ENCODE peak calls at places on chromosomes 1 and 21, in eight cellular contexts. One of them, this sample, is unnamed.

GRCh38 chr1:39576016-39576657 is 453 bp downstream of the PABPC4 start:
- DNase-seq in activated effector memory CD4-positive, alpha-beta T cell treated with anti-CD3 and anti-CD28 coated beads, Interleukin-2, amount 50 U/mL, for 16 hours: peak; percentile 75
- DNase-seq in stimulated activated CD8-positive, alpha-beta memory T cell treated with anti-CD3 and anti-CD28 coated beads, Interleukin-12 subunit alpha, Interleukin-12 subunit beta, amount 100 ng/mL, for 1 hour: no peak
- DNase-seq in left colon: peak; percentile 35
- DNase-seq in T-helper 9 cell: peak; percentile 18
- DNase-seq in Daoy: peak; percentile 41
- DNase-seq in epithelial cell of prostate: no peak
- DNase-seq in NCI-H748 treated with DMSO at 0.1 percent for 48 hours: peak; percentile 88
- DNase-seq in this sample: no peak

GRCh38 chr21:45612096-45613019 is 31.2 kb upstream of the PCBP3 start:
- DNase-seq in Daoy: peak; percentile 87
- DNase-seq in epithelial cell of prostate: no peak
- DNase-seq in NCI-H748 treated with DMSO at 0.1 percent for 48 hours: no peak
- DNase-seq in activated effector memory CD4-positive, alpha-beta T cell treated with anti-CD3 and anti-CD28 coated beads, Interleukin-2, amount 50 U/mL, for 16 hours: peak; percentile 42
- DNase-seq in T-helper 9 cell: no peak
- DNase-seq in left colon: peak; percentile 49
- DNase-seq in stimulated activated CD8-positive, alpha-beta memory T cell treated with anti-CD3 and anti-CD28 coated beads, Interleukin-12 subunit alpha, Interleukin-12 subunit beta, amount 100 ng/mL, for 1 hour: no peak
- DNase-seq in this sample: peak; percentile 83

GRCh38 chr21:41582866-41583265 is 74.9 kb upstream of the TMPRSS2 start:
- DNase-seq in NCI-H748 treated with DMSO at 0.1 percent for 48 hours: no peak
- DNase-seq in left colon: no peak
- DNase-seq in epithelial cell of prostate: no peak
- DNase-seq in Daoy: no peak
- DNase-seq in T-helper 9 cell: no peak
- DNase-seq in stimulated activated CD8-positive, alpha-beta memory T cell treated with anti-CD3 and anti-CD28 coated beads, Interleukin-12 subunit alpha, Interleukin-12 subunit beta, amount 100 ng/mL, for 1 hour: no peak
- DNase-seq in activated effector memory CD4-positive, alpha-beta T cell treated with anti-CD3 and anti-CD28 coated beads, Interleukin-2, amount 50 U/mL, for 16 hours: no peak
- DNase-seq in this sample: no peak

GRCh38 chr1:118945460-118945859 is 42.7 kb downstream of the TBX15 start:
- DNase-seq in left colon: no peak
- DNase-seq in activated effector memory CD4-positive, alpha-beta T cell treated with anti-CD3 and anti-CD28 coated beads, Interleukin-2, amount 50 U/mL, for 16 hours: no peak
- DNase-seq in NCI-H748 treated with DMSO at 0.1 percent for 48 hours: no peak
- DNase-seq in epithelial cell of prostate: no peak
- DNase-seq in T-helper 9 cell: no peak
- DNase-seq in stimulated activated CD8-positive, alpha-beta memory T cell treated with anti-CD3 and anti-CD28 coated beads, Interleukin-12 subunit alpha, Interleukin-12 subunit beta, amount 100 ng/mL, for 1 hour: no peak
- DNase-seq in Daoy: peak; percentile 76
- DNase-seq in this sample: no peak

GRCh38 chr1:75208862-75209261 is 74.7 kb downstream of the LHX8 start:
- DNase-seq in stimulated activated CD8-positive, alpha-beta memory T cell treated with anti-CD3 and anti-CD28 coated beads, Interleukin-12 subunit alpha, Interleukin-12 subunit beta, amount 100 ng/mL, for 1 hour: no peak
- DNase-seq in epithelial cell of prostate: no peak
- DNase-seq in activated effector memory CD4-positive, alpha-beta T cell treated with anti-CD3 and anti-CD28 coated beads, Interleukin-2, amount 50 U/mL, for 16 hours: no peak
- DNase-seq in NCI-H748 treated with DMSO at 0.1 percent for 48 hours: no peak
- DNase-seq in T-helper 9 cell: no peak
- DNase-seq in Daoy: no peak
- DNase-seq in left colon: no peak
- DNase-seq in this sample: no peak

GRCh38 chr1:22930235-22930912 is 42.3 kb downstream of the LACTBL1 start:
- DNase-seq in T-helper 9 cell: no peak
- DNase-seq in epithelial cell of prostate: no peak
- DNase-seq in activated effector memory CD4-positive, alpha-beta T cell treated with anti-CD3 and anti-CD28 coated beads, Interleukin-2, amount 50 U/mL, for 16 hours: peak; percentile 66
- DNase-seq in Daoy: peak; percentile 64
- DNase-seq in stimulated activated CD8-positive, alpha-beta memory T cell treated with anti-CD3 and anti-CD28 coated beads, Interleukin-12 subunit alpha, Interleukin-12 subunit beta, amount 100 ng/mL, for 1 hour: no peak
- DNase-seq in NCI-H748 treated with DMSO at 0.1 percent for 48 hours: peak; percentile 1
- DNase-seq in left colon: no peak
- DNase-seq in this sample: peak; percentile 30

GRCh38 chr1:41448831-41449230 is 35.7 kb downstream of the EDN2 start:
- DNase-seq in Daoy: no peak
- DNase-seq in stimulated activated CD8-positive, alpha-beta memory T cell treated with anti-CD3 and anti-CD28 coated beads, Interleukin-12 subunit alpha, Interleukin-12 subunit beta, amount 100 ng/mL, for 1 hour: no peak
- DNase-seq in left colon: no peak
- DNase-seq in activated effector memory CD4-positive, alpha-beta T cell treated with anti-CD3 and anti-CD28 coated beads, Interleukin-2, amount 50 U/mL, for 16 hours: no peak
- DNase-seq in NCI-H748 treated with DMSO at 0.1 percent for 48 hours: no peak
- DNase-seq in epithelial cell of prostate: no peak
- DNase-seq in T-helper 9 cell: no peak
- DNase-seq in this sample: peak; percentile 56

GRCh38 chr1:225454733-225455132 is 26.9 kb upstream of the LBR start:
- DNase-seq in activated effector memory CD4-positive, alpha-beta T cell treated with anti-CD3 and anti-CD28 coated beads, Interleukin-2, amount 50 U/mL, for 16 hours: peak; percentile 89
- DNase-seq in stimulated activated CD8-positive, alpha-beta memory T cell treated with anti-CD3 and anti-CD28 coated beads, Interleukin-12 subunit alpha, Interleukin-12 subunit beta, amount 100 ng/mL, for 1 hour: no peak
- DNase-seq in left colon: no peak
- DNase-seq in epithelial cell of prostate: peak; percentile 77
- DNase-seq in T-helper 9 cell: no peak
- DNase-seq in Daoy: peak; percentile 86
- DNase-seq in NCI-H748 treated with DMSO at 0.1 percent for 48 hours: no peak
- DNase-seq in this sample: no peak

GRCh38 chr1:38789498-38790169 is 69.9 kb downstream of the RRAGC start:
- DNase-seq in left colon: no peak
- DNase-seq in stimulated activated CD8-positive, alpha-beta memory T cell treated with anti-CD3 and anti-CD28 coated beads, Interleukin-12 subunit alpha, Interleukin-12 subunit beta, amount 100 ng/mL, for 1 hour: no peak
- DNase-seq in activated effector memory CD4-positive, alpha-beta T cell treated with anti-CD3 and anti-CD28 coated beads, Interleukin-2, amount 50 U/mL, for 16 hours: no peak
- DNase-seq in Daoy: peak; percentile 80
- DNase-seq in NCI-H748 treated with DMSO at 0.1 percent for 48 hours: peak; percentile 15
- DNase-seq in epithelial cell of prostate: no peak
- DNase-seq in T-helper 9 cell: no peak
- DNase-seq in this sample: peak; percentile 3

GRCh38 chr1:208782186-208782585 is 538.0 kb upstream of the PLXNA2 start:
- DNase-seq in T-helper 9 cell: no peak
- DNase-seq in NCI-H748 treated with DMSO at 0.1 percent for 48 hours: no peak
- DNase-seq in Daoy: no peak
- DNase-seq in epithelial cell of prostate: no peak
- DNase-seq in stimulated activated CD8-positive, alpha-beta memory T cell treated with anti-CD3 and anti-CD28 coated beads, Interleukin-12 subunit alpha, Interleukin-12 subunit beta, amount 100 ng/mL, for 1 hour: no peak
- DNase-seq in activated effector memory CD4-positive, alpha-beta T cell treated with anti-CD3 and anti-CD28 coated beads, Interleukin-2, amount 50 U/mL, for 16 hours: no peak
- DNase-seq in left colon: no peak
- DNase-seq in this sample: peak; percentile 15

GRCh38 chr1:227333423-227333822 is 15.1 kb upstream of the CDC42BPA start:
- DNase-seq in NCI-H748 treated with DMSO at 0.1 percent for 48 hours: no peak
- DNase-seq in T-helper 9 cell: no peak
- DNase-seq in left colon: no peak
- DNase-seq in epithelial cell of prostate: peak; percentile 71
- DNase-seq in activated effector memory CD4-positive, alpha-beta T cell treated with anti-CD3 and anti-CD28 coated beads, Interleukin-2, amount 50 U/mL, for 16 hours: no peak
- DNase-seq in stimulated activated CD8-positive, alpha-beta memory T cell treated with anti-CD3 and anti-CD28 coated beads, Interleukin-12 subunit alpha, Interleukin-12 subunit beta, amount 100 ng/mL, for 1 hour: no peak
- DNase-seq in Daoy: peak; percentile 58
- DNase-seq in this sample: no peak

GRCh38 chr1:6491480-6491962 is at the start of gene PLEKHG5:
- DNase-seq in activated effector memory CD4-positive, alpha-beta T cell treated with anti-CD3 and anti-CD28 coated beads, Interleukin-2, amount 50 U/mL, for 16 hours: no peak
- DNase-seq in Daoy: peak; percentile 98
- DNase-seq in epithelial cell of prostate: peak; percentile 92
- DNase-seq in T-helper 9 cell: no peak
- DNase-seq in NCI-H748 treated with DMSO at 0.1 percent for 48 hours: no peak
- DNase-seq in stimulated activated CD8-positive, alpha-beta memory T cell treated with anti-CD3 and anti-CD28 coated beads, Interleukin-12 subunit alpha, Interleukin-12 subunit beta, amount 100 ng/mL, for 1 hour: no peak
- DNase-seq in left colon: no peak
- DNase-seq in this sample: no peak

GRCh38 chr1:186605762-186606350 is 74.4 kb downstream of the PTGS2 start:
- DNase-seq in left colon: no peak
- DNase-seq in activated effector memory CD4-positive, alpha-beta T cell treated with anti-CD3 and anti-CD28 coated beads, Interleukin-2, amount 50 U/mL, for 16 hours: no peak
- DNase-seq in stimulated activated CD8-positive, alpha-beta memory T cell treated with anti-CD3 and anti-CD28 coated beads, Interleukin-12 subunit alpha, Interleukin-12 subunit beta, amount 100 ng/mL, for 1 hour: no peak
- DNase-seq in epithelial cell of prostate: peak; percentile 16
- DNase-seq in NCI-H748 treated with DMSO at 0.1 percent for 48 hours: peak; percentile 8
- DNase-seq in T-helper 9 cell: no peak
- DNase-seq in Daoy: peak; percentile 68
- DNase-seq in this sample: peak; percentile 38

GRCh38 chr21:15098908-15099307 is 34.1 kb upstream of the NRIP1 start:
- DNase-seq in NCI-H748 treated with DMSO at 0.1 percent for 48 hours: no peak
- DNase-seq in Daoy: no peak
- DNase-seq in left colon: no peak
- DNase-seq in activated effector memory CD4-positive, alpha-beta T cell treated with anti-CD3 and anti-CD28 coated beads, Interleukin-2, amount 50 U/mL, for 16 hours: no peak
- DNase-seq in epithelial cell of prostate: no peak
- DNase-seq in T-helper 9 cell: no peak
- DNase-seq in stimulated activated CD8-positive, alpha-beta memory T cell treated with anti-CD3 and anti-CD28 coated beads, Interleukin-12 subunit alpha, Interleukin-12 subunit beta, amount 100 ng/mL, for 1 hour: no peak
- DNase-seq in this sample: no peak

GRCh38 chr1:63173161-63173560 is 149.2 kb upstream of the FOXD3 start:
- DNase-seq in epithelial cell of prostate: no peak
- DNase-seq in Daoy: no peak
- DNase-seq in left colon: no peak
- DNase-seq in T-helper 9 cell: no peak
- DNase-seq in stimulated activated CD8-positive, alpha-beta memory T cell treated with anti-CD3 and anti-CD28 coated beads, Interleukin-12 subunit alpha, Interleukin-12 subunit beta, amount 100 ng/mL, for 1 hour: no peak
- DNase-seq in activated effector memory CD4-positive, alpha-beta T cell treated with anti-CD3 and anti-CD28 coated beads, Interleukin-2, amount 50 U/mL, for 16 hours: no peak
- DNase-seq in NCI-H748 treated with DMSO at 0.1 percent for 48 hours: no peak
- DNase-seq in this sample: no peak

GRCh38 chr1:171563675-171564074 is 58.4 kb upstream of the MYOCOS start:
- DNase-seq in activated effector memory CD4-positive, alpha-beta T cell treated with anti-CD3 and anti-CD28 coated beads, Interleukin-2, amount 50 U/mL, for 16 hours: no peak
- DNase-seq in T-helper 9 cell: no peak
- DNase-seq in NCI-H748 treated with DMSO at 0.1 percent for 48 hours: no peak
- DNase-seq in epithelial cell of prostate: no peak
- DNase-seq in stimulated activated CD8-positive, alpha-beta memory T cell treated with anti-CD3 and anti-CD28 coated beads, Interleukin-12 subunit alpha, Interleukin-12 subunit beta, amount 100 ng/mL, for 1 hour: no peak
- DNase-seq in Daoy: no peak
- DNase-seq in left colon: no peak
- DNase-seq in this sample: no peak

GRCh38 chr1:54542120-54542961 is 5.7 kb upstream of the ACOT11 start:
- DNase-seq in Daoy: peak; percentile 89
- DNase-seq in epithelial cell of prostate: peak; percentile 86
- DNase-seq in NCI-H748 treated with DMSO at 0.1 percent for 48 hours: peak; percentile 32
- DNase-seq in left colon: peak; percentile 82
- DNase-seq in stimulated activated CD8-positive, alpha-beta memory T cell treated with anti-CD3 and anti-CD28 coated beads, Interleukin-12 subunit alpha, Interleukin-12 subunit beta, amount 100 ng/mL, for 1 hour: no peak
- DNase-seq in T-helper 9 cell: peak; percentile 35
- DNase-seq in activated effector memory CD4-positive, alpha-beta T cell treated with anti-CD3 and anti-CD28 coated beads, Interleukin-2, amount 50 U/mL, for 16 hours: peak; percentile 79
- DNase-seq in this sample: peak; percentile 86

GRCh38 chr1:56574794-56575193 is 4.6 kb downstream of the PLPP3 start:
- DNase-seq in stimulated activated CD8-positive, alpha-beta memory T cell treated with anti-CD3 and anti-CD28 coated beads, Interleukin-12 subunit alpha, Interleukin-12 subunit beta, amount 100 ng/mL, for 1 hour: no peak
- DNase-seq in NCI-H748 treated with DMSO at 0.1 percent for 48 hours: no peak
- DNase-seq in T-helper 9 cell: no peak
- DNase-seq in epithelial cell of prostate: no peak
- DNase-seq in activated effector memory CD4-positive, alpha-beta T cell treated with anti-CD3 and anti-CD28 coated beads, Interleukin-2, amount 50 U/mL, for 16 hours: no peak
- DNase-seq in left colon: no peak
- DNase-seq in Daoy: no peak
- DNase-seq in this sample: no peak

GRCh38 chr1:150621497-150622113 is 7.8 kb downstream of the ENSA start:
- DNase-seq in T-helper 9 cell: peak; percentile 43
- DNase-seq in left colon: no peak
- DNase-seq in epithelial cell of prostate: no peak
- DNase-seq in stimulated activated CD8-positive, alpha-beta memory T cell treated with anti-CD3 and anti-CD28 coated beads, Interleukin-12 subunit alpha, Interleukin-12 subunit beta, amount 100 ng/mL, for 1 hour: peak; percentile 37
- DNase-seq in activated effector memory CD4-positive, alpha-beta T cell treated with anti-CD3 and anti-CD28 coated beads, Interleukin-2, amount 50 U/mL, for 16 hours: peak; percentile 83
- DNase-seq in NCI-H748 treated with DMSO at 0.1 percent for 48 hours: no peak
- DNase-seq in Daoy: peak; percentile 32
- DNase-seq in this sample: peak; percentile 37

GRCh38 chr1:242651817-242652216 is 127.3 kb upstream of the PLD5 start:
- DNase-seq in activated effector memory CD4-positive, alpha-beta T cell treated with anti-CD3 and anti-CD28 coated beads, Interleukin-2, amount 50 U/mL, for 16 hours: no peak
- DNase-seq in T-helper 9 cell: no peak
- DNase-seq in epithelial cell of prostate: no peak
- DNase-seq in Daoy: peak; percentile 29
- DNase-seq in left colon: no peak
- DNase-seq in NCI-H748 treated with DMSO at 0.1 percent for 48 hours: peak; percentile 3
- DNase-seq in stimulated activated CD8-positive, alpha-beta memory T cell treated with anti-CD3 and anti-CD28 coated beads, Interleukin-12 subunit alpha, Interleukin-12 subunit beta, amount 100 ng/mL, for 1 hour: no peak
- DNase-seq in this sample: peak; percentile 2

GRCh38 chr1:89799495-89799894 is 21.3 kb upstream of the LRRC8D start:
- DNase-seq in Daoy: peak; percentile 70
- DNase-seq in stimulated activated CD8-positive, alpha-beta memory T cell treated with anti-CD3 and anti-CD28 coated beads, Interleukin-12 subunit alpha, Interleukin-12 subunit beta, amount 100 ng/mL, for 1 hour: no peak
- DNase-seq in activated effector memory CD4-positive, alpha-beta T cell treated with anti-CD3 and anti-CD28 coated beads, Interleukin-2, amount 50 U/mL, for 16 hours: no peak
- DNase-seq in epithelial cell of prostate: no peak
- DNase-seq in NCI-H748 treated with DMSO at 0.1 percent for 48 hours: no peak
- DNase-seq in T-helper 9 cell: no peak
- DNase-seq in left colon: no peak
- DNase-seq in this sample: no peak

GRCh38 chr1:161962094-161962887 is 61.4 kb downstream of the OLFML2B start:
- DNase-seq in NCI-H748 treated with DMSO at 0.1 percent for 48 hours: no peak
- DNase-seq in epithelial cell of prostate: no peak
- DNase-seq in stimulated activated CD8-positive, alpha-beta memory T cell treated with anti-CD3 and anti-CD28 coated beads, Interleukin-12 subunit alpha, Interleukin-12 subunit beta, amount 100 ng/mL, for 1 hour: no peak
- DNase-seq in left colon: no peak
- DNase-seq in Daoy: peak; percentile 91
- DNase-seq in T-helper 9 cell: no peak
- DNase-seq in activated effector memory CD4-positive, alpha-beta T cell treated with anti-CD3 and anti-CD28 coated beads, Interleukin-2, amount 50 U/mL, for 16 hours: no peak
- DNase-seq in this sample: no peak

GRCh38 chr1:214178102-214178501 is 102.9 kb upstream of the SMYD2 start:
- DNase-seq in T-helper 9 cell: no peak
- DNase-seq in Daoy: no peak
- DNase-seq in activated effector memory CD4-positive, alpha-beta T cell treated with anti-CD3 and anti-CD28 coated beads, Interleukin-2, amount 50 U/mL, for 16 hours: no peak
- DNase-seq in epithelial cell of prostate: no peak
- DNase-seq in left colon: no peak
- DNase-seq in stimulated activated CD8-positive, alpha-beta memory T cell treated with anti-CD3 and anti-CD28 coated beads, Interleukin-12 subunit alpha, Interleukin-12 subunit beta, amount 100 ng/mL, for 1 hour: no peak
- DNase-seq in NCI-H748 treated with DMSO at 0.1 percent for 48 hours: no peak
- DNase-seq in this sample: no peak

GRCh38 chr1:116504308-116505156 is 66.3 kb downstream of the CD58 start:
- DNase-seq in left colon: peak; percentile 72
- DNase-seq in NCI-H748 treated with DMSO at 0.1 percent for 48 hours: no peak
- DNase-seq in activated effector memory CD4-positive, alpha-beta T cell treated with anti-CD3 and anti-CD28 coated beads, Interleukin-2, amount 50 U/mL, for 16 hours: peak; percentile 93
- DNase-seq in stimulated activated CD8-positive, alpha-beta memory T cell treated with anti-CD3 and anti-CD28 coated beads, Interleukin-12 subunit alpha, Interleukin-12 subunit beta, amount 100 ng/mL, for 1 hour: peak; percentile 75
- DNase-seq in epithelial cell of prostate: peak; percentile 34
- DNase-seq in T-helper 9 cell: peak; percentile 75
- DNase-seq in Daoy: peak; percentile 85
- DNase-seq in this sample: no peak